ENCODE peak calls at places on chromosomes 5 and 9, in six cellular contexts. G is PC-3, O is K562, Z is MM.1S, D is GM23248, L is mammary epithelial cell. A is an unnamed sample.

GRCh38 chr9:125142560-125143376 is 560 bp downstream of the SCAI start:
- DNase-seq in G (no peak), O (no peak), Z (peak; percentile 46), D (peak; percentile 17), L (no peak), A (no peak)

GRCh38 chr5:40879163-40879942 is 29.9 kb upstream of the C7 start:
- DNase-seq in G (peak; percentile 66), O (peak; percentile 44), Z (peak; percentile 37), D (peak; percentile 59), L (peak; percentile 13), A (peak; percentile 34)

GRCh38 chr9:108665856-108666784 is 189.7 kb downstream of the ACTL7B start:
- DNase-seq in G (no peak), O (no peak), Z (no peak), D (peak; percentile 90), L (peak; percentile 53), A (no peak)

GRCh38 chr9:130167927-130168326 is 4.3 kb upstream of the NCS1 start:
- DNase-seq in G (no peak), O (no peak), Z (no peak), D (no peak), L (no peak), A (no peak)

GRCh38 chr9:128383791-128384190 is 12.6 kb downstream of the URM1 start:
- DNase-seq in G (no peak), O (no peak), Z (no peak), D (no peak), L (no peak), A (no peak)

GRCh38 chr9:34948438-34948837 is 9.6 kb upstream of the PHF24 start:
- DNase-seq in G (no peak), O (no peak), Z (no peak), D (no peak), L (no peak), A (no peak)

GRCh38 chr5:64458948-64459347 is 46.9 kb upstream of the RGS7BP start:
- DNase-seq in G (no peak), O (no peak), Z (no peak), D (no peak), L (no peak), A (no peak)

GRCh38 chr9:38443181-38443580 is 18.9 kb upstream of the IGFBPL1 start:
- DNase-seq in G (peak; percentile 70), O (no peak), Z (no peak), D (no peak), L (no peak), A (no peak)

GRCh38 chr5:17819786-17820185 is 185.5 kb downstream of the TAF11L14 start:
- DNase-seq in G (peak; percentile 60), O (no peak), Z (no peak), D (no peak), L (no peak), A (no peak)

GRCh38 chr9:124180557-124180956 is 77.2 kb upstream of the NEK6 start:
- DNase-seq in G (no peak), O (no peak), Z (no peak), D (peak; percentile 15), L (no peak), A (no peak)

GRCh38 chr9:126507318-126508109 is 106.2 kb upstream of the LMX1B start:
- DNase-seq in G (no peak), O (no peak), Z (no peak), D (no peak), L (no peak), A (no peak)

GRCh38 chr9:37034320-37034937 is 361 bp upstream of the PAX5 start:
- DNase-seq in G (peak; percentile 40), O (no peak), Z (peak; percentile 54), D (peak; percentile 38), L (no peak), A (no peak)

GRCh38 chr5:172525633-172526360 is 71.5 kb upstream of the SH3PXD2B start:
- DNase-seq in G (no peak), O (no peak), Z (no peak), D (no peak), L (no peak), A (no peak)

GRCh38 chr9:120642129-120642528 is 62.2 kb upstream of the CDK5RAP2 start:
- DNase-seq in G (no peak), O (peak; percentile 15), Z (no peak), D (no peak), L (no peak), A (no peak)

GRCh38 chr5:123717139-123717538 is 205.2 kb downstream of the CSNK1G3 start:
- DNase-seq in G (peak; percentile 49), O (no peak), Z (no peak), D (peak; percentile 36), L (no peak), A (no peak)

GRCh38 chr5:132469380-132470372 is 20.9 kb downstream of the IRF1 start:
- DNase-seq in G (no peak), O (no peak), Z (no peak), D (no peak), L (no peak), A (no peak)

GRCh38 chr5:102600964-102601363 is 102.2 kb upstream of the SLCO6A1 start:
- DNase-seq in G (peak; percentile 78), O (no peak), Z (no peak), D (peak; percentile 57), L (peak; percentile 47), A (no peak)

GRCh38 chr9:133934512-133935221 is 57.5 kb downstream of the VAV2 start:
- DNase-seq in G (no peak), O (no peak), Z (no peak), D (no peak), L (no peak), A (no peak)

GRCh38 chr5:26700759-26701384 is 337.5 kb downstream of the CDH9 start:
- DNase-seq in G (peak; percentile 75), O (peak; percentile 35), Z (peak; percentile 61), D (peak; percentile 28), L (peak; percentile 2), A (peak; percentile 34)

GRCh38 chr9:2291980-2292704 is 277.0 kb downstream of the SMARCA2 start:
- DNase-seq in G (peak; percentile 55), O (no peak), Z (no peak), D (peak; percentile 54), L (peak; percentile 78), A (no peak)

GRCh38 chr5:20618353-20618752 is 630.4 kb upstream of the CDH18 start:
- DNase-seq in G (no peak), O (no peak), Z (no peak), D (no peak), L (no peak), A (no peak)

GRCh38 chr5:107135391-107135790 is 535.3 kb downstream of the EFNA5 start:
- DNase-seq in G (peak; percentile 58), O (no peak), Z (no peak), D (peak; percentile 20), L (peak; percentile 19), A (no peak)

GRCh38 chr5:169499990-169500389 is 83.6 kb upstream of the SPDL1 start:
- DNase-seq in G (no peak), O (no peak), Z (no peak), D (no peak), L (no peak), A (no peak)

GRCh38 chr5:169507051-169507450 is 76.5 kb upstream of the SPDL1 start:
- DNase-seq in G (no peak), O (no peak), Z (no peak), D (no peak), L (no peak), A (no peak)

GRCh38 chr5:169503899-169504298 is 79.7 kb upstream of the SPDL1 start:
- DNase-seq in G (no peak), O (no peak), Z (no peak), D (no peak), L (no peak), A (no peak)
- TF ChIP-seq EZH2 in G (no peak), O (no peak), Z (no peak), D (no peak), L (no peak), A (no peak)

GRCh38 chr5:125274211-125274610 is 527.8 kb upstream of the ZNF608 start:
- DNase-seq in G (no peak), O (no peak), Z (no peak), D (no peak), L (no peak), A (no peak)
- H3K9ac ChIP-seq in G (no peak overlapping the region), O (no peak overlapping the region), Z (no peak overlapping the region), D (no peak overlapping the region), L (no peak overlapping the region), A (no peak overlapping the region)

GRCh38 chr5:135375040-135375439 is 24.0 kb downstream of the MACROH2A1 start:
- DNase-seq in G (no peak), O (no peak), Z (no peak), D (peak; percentile 62), L (no peak), A (no peak)

GRCh38 chr5:135373747-135374515 is 25.1 kb downstream of the MACROH2A1 start:
- DNase-seq in G (no peak), O (no peak), Z (no peak), D (peak; percentile 44), L (no peak), A (no peak)

GRCh38 chr5:135379052-135379654 is 19.9 kb downstream of the MACROH2A1 start:
- DNase-seq in G (no peak), O (no peak), Z (no peak), D (peak; percentile 66), L (peak; percentile 73), A (no peak)

GRCh38 chr5:135377751-135378680 is 21.0 kb downstream of the MACROH2A1 start:
- DNase-seq in G (no peak), O (no peak), Z (no peak), D (no peak), L (peak; percentile 40), A (no peak)

GRCh38 chr5:135376961-135377621 is 21.9 kb downstream of the MACROH2A1 start:
- DNase-seq in G (no peak), O (no peak), Z (no peak), D (no peak), L (no peak), A (no peak)
- H3K36me3 ChIP-seq in G (peaks cover 65% of the 10 kb centered on the region), O (peaks cover 98% of the 10 kb centered on the region), Z (peaks cover 15% of the 10 kb centered on the region), D (peaks cover 16% of the 10 kb centered on the region), L (peaks cover 44% of the 10 kb centered on the region), A (peaks cover 78% of the 10 kb centered on the region)

GRCh38 chr5:116575635-116576042 is 1.0 kb upstream of the SEMA6A start:
- DNase-seq in G (no peak), O (no peak), Z (no peak), D (peak; percentile 20), L (peak; percentile 62), A (no peak)

GRCh38 chr5:116574682-116575634 is at the start of gene SEMA6A:
- DNase-seq in G (peak; percentile 77), O (peak; percentile 18), Z (peak; percentile 92), D (peak; percentile 85), L (peak; percentile 95), A (no peak)

GRCh38 chr5:116577064-116577788 is 2.6 kb upstream of the SEMA6A start:
- DNase-seq in G (no peak), O (no peak), Z (peak; percentile 90), D (no peak), L (no peak), A (no peak)

GRCh38 chr5:116573617-116574431 is 799 bp downstream of the SEMA6A start:
- DNase-seq in G (no peak), O (no peak), Z (no peak), D (peak; percentile 35), L (peak; percentile 27), A (no peak)

DNA sequence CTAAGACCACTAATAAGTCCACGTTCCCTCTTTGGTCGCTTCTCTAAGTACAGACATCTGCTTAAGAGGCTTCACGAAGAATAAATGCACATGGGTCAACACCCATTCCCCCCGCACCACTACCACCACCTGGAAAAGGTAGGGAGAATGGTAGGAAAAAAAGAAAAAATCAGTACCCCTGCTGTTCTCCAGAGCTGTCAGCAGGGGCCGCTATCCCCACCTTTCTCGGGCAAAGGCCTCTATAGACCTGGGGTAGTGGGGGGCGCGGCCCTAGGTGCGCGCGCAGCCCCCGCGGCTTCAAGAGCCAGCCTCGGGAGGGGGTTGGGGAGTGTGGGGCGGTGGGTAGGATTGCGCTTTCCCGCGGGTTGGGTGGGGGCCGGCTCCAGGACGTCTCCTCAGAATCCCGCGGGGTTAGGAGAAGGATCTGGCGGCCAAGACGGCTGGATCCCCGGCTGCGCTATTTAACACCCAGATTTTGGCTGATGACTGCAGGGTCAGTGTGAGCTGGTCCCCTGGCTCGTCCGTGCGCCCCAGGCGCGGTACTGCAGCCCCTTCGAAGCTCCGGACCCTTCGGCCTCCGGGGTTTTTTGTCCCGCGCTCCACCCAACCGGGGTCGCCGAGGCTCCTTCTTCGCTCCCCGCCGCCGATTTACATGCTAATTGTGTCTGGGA is 1.6 kb upstream of the SEMA6A start:
- DNase-seq in G (peak; percentile 52), O (peak; percentile 83), Z (peak; percentile 73), D (peak; percentile 63), L (peak; percentile 58), A (no peak)
- TF ChIP-seq EZH2 in G (no peak), O (no peak), Z (no peak), D (no peak), L (no peak), A (no peak)